ENCODE peak calls at places on chromosomes 11 and 22, in four cellular contexts. Q is amniotic stem cell; K is activated CD4-positive, CD25-positive, alpha-beta regulatory T cell; F is DMS53. S is an unnamed sample.
A peak's percentile ranks its signal among the peaks of the same experiment; 100 is the strongest.

GRCh38 chr11:119671561-119672015 is 57.4 kb downstream of the NECTIN1 start:
- DNase-seq in F (no peak), K (no peak), Q (no peak), S (no peak)

GRCh38 chr11:76318744-76319384 is 62.1 kb downstream of the THAP12 start:
- DNase-seq in F (peak; percentile 96), Q (peak; percentile 64), K (peak; percentile 76), S (peak; percentile 68)

GRCh38 chr11:64519541-64519940 is 71.5 kb upstream of the SLC22A12 start:
- DNase-seq in Q (no peak), K (no peak), F (no peak), S (no peak)

GRCh38 chr11:46490576-46491100 is 99.1 kb upstream of the CHRM4 start:
- DNase-seq in Q (no peak), F (no peak), K (no peak), S (no peak)

GRCh38 chr11:40235841-40236240 is 1223.6 kb downstream of the LRRC4C start:
- DNase-seq in F (no peak), Q (no peak), K (no peak), S (no peak)

GRCh38 chr11:120707098-120707497 is 195.6 kb downstream of the GRIK4 start:
- DNase-seq in K (no peak), Q (no peak), F (no peak), S (no peak)

GRCh38 chr11:19460718-19461405 is 220.1 kb upstream of the E2F8 start:
- DNase-seq in F (no peak), K (no peak), Q (no peak), S (peak; percentile 6)

GRCh38 chr11:12694182-12694531 is 19.9 kb downstream of the TEAD1 start:
- DNase-seq in K (no peak), F (peak; percentile 93), Q (no peak), S (peak; percentile 43)

GRCh38 chr11:10670099-10670498 is 23.5 kb downstream of the IRAG1 start:
- DNase-seq in K (no peak), Q (no peak), F (peak; percentile 33), S (no peak)

GRCh38 chr11:16001899-16002426 is 354.4 kb downstream of the SOX6 start:
- DNase-seq in K (no peak), F (peak; percentile 96), Q (no peak), S (peak; percentile 68)

GRCh38 chr22:26781591-26781990 is 124.2 kb downstream of the MIAT start:
- DNase-seq in Q (no peak), F (no peak), K (no peak), S (no peak)

GRCh38 chr11:2693271-2693833 is 6.4 kb downstream of the KCNQ1OT1 start:
- DNase-seq in K (no peak), F (no peak), Q (no peak), S (no peak)

GRCh38 chr11:576791-577610 is 731 bp downstream of the PHRF1 start:
- DNase-seq in K (no peak), Q (no peak), F (peak; percentile 49), S (no peak)

GRCh38 chr11:115498354-115498753 is 5.9 kb downstream of the CADM1 start:
- DNase-seq in Q (no peak), F (peak; percentile 93), K (no peak), S (peak; percentile 93)

GRCh38 chr11:78203184-78203583 is 14.5 kb downstream of the USP35 start:
- DNase-seq in Q (no peak), F (no peak), K (no peak), S (no peak)

GRCh38 chr11:58631378-58631777 is 8.9 kb downstream of the CNTF start:
- DNase-seq in Q (no peak), F (no peak), K (no peak), S (no peak)

GRCh38 chr22:20033045-20033706 is 12.3 kb downstream of the TANGO2 start:
- DNase-seq in K (no peak), F (no peak), Q (no peak), S (no peak)

GRCh38 chr11:47099213-47099917 is 77.3 kb downstream of the ARFGAP2 start:
- DNase-seq in F (peak; percentile 62), Q (no peak), K (no peak), S (peak; percentile 54)

GRCh38 chr11:46603704-46604308 is 10.0 kb upstream of the AMBRA1 start:
- DNase-seq in F (no peak), K (no peak), Q (no peak), S (no peak)

GRCh38 chr22:40436460-40437431 is 66.4 kb downstream of the SGSM3 start:
- DNase-seq in Q (no peak), K (no peak), F (peak; percentile 78), S (peak; percentile 23)

GRCh38 chr22:44391481-44392445 is 79.0 kb upstream of the SHISAL1 start:
- DNase-seq in F (peak; percentile 70), Q (no peak), K (no peak), S (no peak)

GRCh38 chr22:46043339-46043738 is 66.4 kb upstream of the WNT7B start:
- DNase-seq in Q (no peak), F (no peak), K (no peak), S (no peak)

GRCh38 chr11:60970369-60970774 is 1.1 kb upstream of the CD6 start:
- DNase-seq in K (peak; percentile 66), F (peak; percentile 75), Q (no peak), S (peak; percentile 48)

GRCh38 chr22:50621491-50621880 is 6.5 kb downstream of the ARSA start:
- DNase-seq in F (peak; percentile 63), K (peak; percentile 19), Q (no peak), S (no peak)

GRCh38 chr11:58505849-58506248 is 2.1 kb downstream of the OR5B21 start:
- DNase-seq in F (no peak), K (no peak), Q (no peak), S (no peak)

GRCh38 chr22:37220543-37220968 is 8.3 kb upstream of the SSTR3 start:
- DNase-seq in Q (no peak), F (no peak), K (no peak), S (no peak)

GRCh38 chr11:107493117-107493516 is 35.5 kb upstream of the CWF19L2 start:
- DNase-seq in K (no peak), F (peak; percentile 10), Q (no peak), S (no peak)

GRCh38 chr11:103851166-103851651 is 185.2 kb upstream of the DDI1 start:
- DNase-seq in K (no peak), F (no peak), Q (no peak), S (no peak)

GRCh38 chr22:22019659-22020424 is 37.3 kb upstream of the TOP3B start:
- DNase-seq in Q (no peak), F (no peak), K (no peak), S (no peak)

GRCh38 chr11:74025467-74026166 is 16.7 kb upstream of the UCP3 start:
- DNase-seq in K (no peak), F (no peak), Q (no peak), S (no peak)

GRCh38 chr22:36286096-36286957 is 33.4 kb downstream of the APOL1 start:
- DNase-seq in K (peak; percentile 65), Q (peak; percentile 35), F (peak; percentile 70), S (peak; percentile 46)

GRCh38 chr22:40939202-40939601 is 12.0 kb upstream of the RBX1 start:
- DNase-seq in F (no peak), K (no peak), Q (no peak), S (no peak)